ENCODE peak calls at places on chromosome 22, in eight cellular contexts. V, D, A, U, Z, L, K and I are unnamed samples.
A peak's percentile ranks its signal among the peaks of the same experiment; 100 is the strongest.

GRCh38 chr22:22037740-22038139 is 55.2 kb upstream of the TOP3B start:
- DNase-seq in V (peak; percentile 38), D (peak; percentile 59), A (no peak), U (no peak), Z (peak; percentile 62), L (no peak), K (no peak), I (no peak)

GRCh38 chr22:18058770-18059169 is 19.0 kb upstream of the PEX26 start:
- DNase-seq in V (no peak), D (no peak), A (no peak), U (no peak), Z (no peak), L (no peak), K (no peak), I (no peak)

GRCh38 chr22:24428751-24429410 is 1.5 kb downstream of the ADORA2A start:
- DNase-seq in V (no peak), D (no peak), A (peak; percentile 26), U (no peak), Z (no peak), L (no peak), K (no peak), I (no peak)

GRCh38 chr22:33418483-33418882 is 360.3 kb upstream of the SYN3 start:
- DNase-seq in V (peak; percentile 23), D (no peak), A (no peak), U (no peak), Z (no peak), L (no peak), K (no peak), I (no peak)

GRCh38 chr22:49657275-49657973 is 170.2 kb downstream of the BRD1 start:
- DNase-seq in V (no peak), D (no peak), A (peak; percentile 84), U (peak; percentile 72), Z (no peak), L (no peak), K (peak; percentile 90), I (no peak)

GRCh38 chr22:41608386-41608785 is 12.5 kb downstream of the DESI1 start:
- DNase-seq in V (no peak), D (no peak), A (no peak), U (no peak), Z (no peak), L (no peak), K (no peak), I (no peak)

GRCh38 chr22:21657361-21658118 is 8.3 kb upstream of the PPIL2 start:
- DNase-seq in V (peak; percentile 93), D (peak; percentile 11), A (peak; percentile 91), U (peak; percentile 65), Z (peak; percentile 87), L (peak; percentile 88), K (peak; percentile 51), I (peak; percentile 92)

GRCh38 chr22:39316440-39317083 is 2.9 kb downstream of the RPL3 start:
- DNase-seq in V (peak; percentile 88), D (peak; percentile 95), A (peak; percentile 74), U (peak; percentile 89), Z (peak; percentile 91), L (peak; percentile 87), K (peak; percentile 81), I (peak; percentile 70)

GRCh38 chr22:48936391-48936790 is 891.3 kb downstream of the BRD1 start:
- DNase-seq in V (no peak), D (no peak), A (no peak), U (no peak), Z (no peak), L (no peak), K (no peak), I (no peak)

GRCh38 chr22:45163417-45164216 is at the start of gene NUP50:
- DNase-seq in V (peak; percentile 99), D (peak; percentile 97), A (peak; percentile 98), U (peak; percentile 95), Z (peak; percentile 99), L (peak; percentile 98), K (peak; percentile 94), I (peak; percentile 98)

GRCh38 chr22:45162531-45162930 is 1.2 kb upstream of the NUP50 start:
- DNase-seq in V (peak; percentile 4), D (peak; percentile 9), A (no peak), U (no peak), Z (no peak), L (no peak), K (no peak), I (no peak)

GRCh38 chr22:45163074-45163416 is 680 bp upstream of the NUP50 start:
- DNase-seq in V (peak; percentile 65), D (peak; percentile 53), A (no peak), U (peak; percentile 50), Z (peak; percentile 62), L (peak; percentile 33), K (no peak), I (no peak)

GRCh38 chr22:45157907-45158306 is 5.8 kb upstream of the NUP50 start:
- DNase-seq in V (no peak), D (no peak), A (no peak), U (no peak), Z (no peak), L (no peak), K (no peak), I (peak; percentile 16)

DNA sequence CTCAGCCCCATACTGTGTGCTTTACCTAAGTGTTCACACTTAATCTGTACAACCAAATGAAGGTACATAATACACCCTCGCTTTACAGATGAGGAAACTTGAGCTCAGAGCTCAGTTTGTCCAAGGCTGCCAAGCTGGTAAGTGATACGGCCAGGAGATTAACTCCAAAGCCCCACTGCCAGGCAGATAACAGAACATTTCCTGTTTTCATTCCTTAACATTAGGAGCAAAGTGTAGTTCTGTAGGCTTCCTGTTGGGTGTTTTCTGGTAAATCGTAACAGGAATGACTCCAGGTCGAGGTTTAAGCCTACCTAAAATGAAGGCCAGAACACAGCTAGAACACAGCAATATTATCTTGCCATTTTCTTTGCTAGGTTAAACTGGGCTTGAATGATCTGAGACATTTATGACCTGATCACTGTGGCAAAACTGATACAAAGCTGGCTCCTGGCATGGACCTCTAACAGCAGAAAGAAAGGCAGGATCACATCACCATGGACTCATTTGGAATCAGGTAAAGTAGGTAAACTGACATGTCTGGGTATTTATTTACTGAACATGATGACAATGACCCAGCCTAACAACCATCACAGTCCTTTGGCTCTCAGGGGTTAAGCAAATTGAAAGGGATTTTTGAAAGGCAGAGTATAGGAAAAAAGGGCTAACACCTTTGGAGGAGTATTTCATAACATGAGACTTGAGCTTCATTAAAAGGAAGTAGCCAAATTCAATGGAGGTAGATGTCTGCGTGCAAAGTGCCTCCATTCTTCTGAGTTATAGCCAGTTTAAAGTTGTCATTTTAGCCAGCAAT is 3.9 kb upstream of the NUP50 start:
- DNase-seq in V (peak; percentile 6), D (no peak), A (no peak), U (no peak), Z (peak; percentile 44), L (no peak), K (no peak), I (no peak)
- TF ChIP-seq CTCF in V (no peak), D (no peak), A (no peak), U (peak; percentile 41), Z (no peak), L (peak; percentile 12), K (no peak), I (no peak)

DNA sequence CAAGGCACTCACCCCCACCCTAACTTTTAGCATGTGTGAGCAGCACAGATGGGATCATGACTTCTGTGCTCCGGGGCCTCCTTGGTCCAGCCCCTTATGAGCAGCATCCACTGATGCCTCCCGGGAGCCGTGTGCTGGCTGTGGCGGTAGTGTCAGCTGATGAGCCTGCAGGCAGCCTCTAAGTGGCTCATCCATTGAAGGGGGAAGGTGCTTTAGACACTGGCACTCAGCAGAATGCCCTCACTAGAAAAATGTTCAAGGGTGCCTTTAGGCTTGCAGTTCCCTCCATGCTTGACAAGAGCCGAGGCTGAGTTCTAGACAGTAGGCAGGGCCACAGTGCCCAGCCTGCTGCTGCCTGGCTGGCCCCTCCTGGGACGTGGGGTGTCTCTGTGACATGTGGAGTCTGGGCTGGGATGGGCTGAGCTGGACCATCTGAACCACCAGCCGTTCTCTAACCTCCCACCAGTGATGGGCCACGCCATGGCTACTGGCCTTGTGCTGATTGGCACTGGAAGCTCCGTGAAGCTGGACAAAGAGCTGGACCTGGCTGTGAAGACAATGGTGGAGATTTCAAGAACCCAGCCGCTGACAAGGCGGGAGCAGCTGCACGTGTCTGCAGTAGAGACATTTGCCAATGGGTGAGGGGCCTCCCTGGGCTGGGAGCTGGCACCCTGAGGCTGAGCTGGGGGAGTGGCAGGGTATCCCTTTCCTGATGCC is 5.8 kb downstream of the TTC38 start:
- DNase-seq in V (no peak), D (no peak), A (no peak), U (no peak), Z (no peak), L (no peak), K (no peak), I (no peak)
- H3K36me3 ChIP-seq in V (no peaks in the 10 kb centered on the region), D (peaks cover 21% of the 10 kb centered on the region), A (peaks cover 66% of the 10 kb centered on the region), U (peaks cover 65% of the 10 kb centered on the region), Z (no peaks in the 10 kb centered on the region), L (peaks cover 19% of the 10 kb centered on the region), K (peaks cover 92% of the 10 kb centered on the region), I (peaks cover 6% of the 10 kb centered on the region)

GRCh38 chr22:45731798-45732495 is 60.3 kb downstream of the ATXN10 start:
- DNase-seq in V (peak; percentile 17), D (peak; percentile 52), A (no peak), U (no peak), Z (peak; percentile 23), L (no peak), K (no peak), I (no peak)
- TF ChIP-seq CTCF in V (peak; percentile 63), D (peak; percentile 50), A (peak; percentile 22), U (peak; percentile 51), Z (peak; percentile 53), L (peak; percentile 43), K (peak; percentile 39), I (peak; percentile 52)

GRCh38 chr22:29338398-29338797 is 22.9 kb upstream of the RASL10A start:
- DNase-seq in V (no peak), D (no peak), A (no peak), U (no peak), Z (no peak), L (no peak), K (no peak), I (no peak)

GRCh38 chr22:29339381-29340235 is 24.1 kb upstream of the RASL10A start:
- DNase-seq in V (no peak), D (no peak), A (no peak), U (no peak), Z (no peak), L (no peak), K (no peak), I (no peak)

GRCh38 chr22:29336751-29337490 is 21.4 kb upstream of the RASL10A start:
- DNase-seq in V (no peak), D (no peak), A (no peak), U (no peak), Z (no peak), L (no peak), K (no peak), I (no peak)

GRCh38 chr22:29335656-29336055 is 20.2 kb upstream of the RASL10A start:
- DNase-seq in V (no peak), D (no peak), A (no peak), U (no peak), Z (no peak), L (no peak), K (no peak), I (no peak)

GRCh38 chr22:29337631-29338284 is 22.3 kb upstream of the RASL10A start:
- DNase-seq in V (no peak), D (no peak), A (no peak), U (no peak), Z (no peak), L (no peak), K (no peak), I (no peak)
- H3K36me3 ChIP-seq in V (no peaks in the 10 kb centered on the region), D (peaks cover 29% of the 10 kb centered on the region), A (peaks cover 100% of the 10 kb centered on the region), U (peaks cover 96% of the 10 kb centered on the region), Z (no peaks in the 10 kb centered on the region), L (peaks cover 76% of the 10 kb centered on the region), K (peaks cover 98% of the 10 kb centered on the region), I (peaks cover 1% of the 10 kb centered on the region)